ENCODE peak calls at places on chromosomes 4 and X, in nine cellular contexts. I is AG10803; P is brain microvascular endothelial cell; S is naive B cell; V is NCI-H460; C is endodermal cell; W is germinal center; D is activated CD4-positive, alpha-beta memory T cell treated with anti-CD3 and anti-CD28 coated beads, Interleukin-2, amount 10 ng/mL, durations not matched to agents 7 days and 5 days; F is H4. B is an unnamed sample.

GRCh38 chr4:3783691-3784306 is 17.6 kb downstream of the ADRA2C start:
- DNase-seq in W (no peak), I (no peak), D (no peak), S (no peak), C (peak), P (peak), V (no peak), F (no peak), B (no peak)

GRCh38 chrX:16113978-16114554 is 9.3 kb upstream of the GRPR start:
- DNase-seq in C (no peak), V (no peak), D (no peak), S (no peak), F (no peak), P (no peak), W (no peak), I (peak), B (peak)

GRCh38 chr4:39655866-39656265 is 17.2 kb upstream of the SMIM14 start:
- DNase-seq in I (peak), D (no peak), F (no peak), W (no peak), P (no peak), C (no peak), V (no peak), S (no peak), B (no peak)

GRCh38 chr4:188818300-188818699 is 679.1 kb downstream of the TRIML1 start:
- DNase-seq in C (no peak), W (no peak), P (no peak), F (no peak), V (no peak), S (no peak), D (no peak), I (no peak), B (no peak)

GRCh38 chrX:133546441-133546840 is 131.2 kb upstream of the GPC4 start:
- DNase-seq in F (no peak), W (no peak), P (no peak), V (no peak), C (no peak), I (no peak), S (no peak), D (no peak), B (no peak)

GRCh38 chr4:186701273-186701672 is 22.4 kb downstream of the FAT1 start:
- DNase-seq in W (no peak), V (no peak), P (no peak), C (peak), I (peak), D (no peak), S (no peak), F (no peak), B (no peak)

GRCh38 chrX:8048466-8048865 is 121.3 kb upstream of the PNPLA4 start:
- DNase-seq in D (no peak), F (no peak), W (no peak), P (no peak), V (no peak), S (no peak), C (no peak), I (no peak), B (no peak)

GRCh38 chr4:41594439-41594838 is 56.5 kb downstream of the LIMCH1 start:
- DNase-seq in P (no peak), C (no peak), F (no peak), I (peak), D (no peak), S (no peak), V (no peak), W (no peak), B (no peak)

GRCh38 chr4:125317526-125317880 is 2.7 kb downstream of the FAT4 start:
- DNase-seq in C (peak), D (peak), W (no peak), S (no peak), V (no peak), F (peak), P (peak), I (peak), B (no peak)

GRCh38 chrX:39551748-39552147 is 546.0 kb downstream of the BCOR start:
- DNase-seq in I (no peak), S (no peak), C (no peak), W (no peak), D (no peak), F (no peak), P (no peak), V (no peak), B (no peak)